ENCODE peak calls at places on chromosomes 6 and 20, in nine cellular contexts. U is AG04450, K is IMR-90, V is psoas muscle, M is fibroblast of lung, J is uterus, G is coronary artery, L is A549, E is ascending aorta. X is an unnamed sample.
A peak's percentile ranks its signal among the peaks of the same experiment; 100 is the strongest.

GRCh38 chr6:37608587-37608986 is 89.1 kb downstream of the MDGA1 start:
- DNase-seq in U (no peak), K (no peak), V (no peak), M (no peak), J (no peak), G (no peak), L (no peak), E (no peak), X (no peak)

GRCh38 chr6:19839788-19840187 is 2.6 kb downstream of the ID4 start:
- DNase-seq in U (no peak), K (no peak), V (no peak), M (no peak), J (no peak), G (no peak), L (no peak), E (no peak), X (no peak)

GRCh38 chr20:62808211-62808865 is 3.7 kb downstream of the OGFR start:
- DNase-seq in U (no peak), K (peak; percentile 48), V (peak; percentile 77), M (peak; percentile 61), J (peak; percentile 70), G (no peak), L (peak; percentile 65), E (peak; percentile 84), X (peak; percentile 64)

GRCh38 chr20:52859156-52859887 is 112.8 kb upstream of the TSHZ2 start:
- DNase-seq in U (no peak), K (no peak), V (peak; percentile 13), M (peak; percentile 76), J (peak; percentile 20), G (no peak), L (no peak), E (no peak), X (peak; percentile 75)

GRCh38 chr6:108163644-108164536 is 1.9 kb upstream of the NR2E1 start:
- DNase-seq in U (no peak), K (no peak), V (no peak), M (no peak), J (no peak), G (no peak), L (no peak), E (peak; percentile 34), X (no peak)

GRCh38 chr6:53624491-53624890 is 41.1 kb downstream of the KLHL31 start:
- DNase-seq in U (no peak), K (no peak), V (no peak), M (no peak), J (no peak), G (no peak), L (no peak), E (no peak), X (no peak)

GRCh38 chr6:5181494-5182287 is 79.1 kb downstream of the LYRM4 start:
- DNase-seq in U (no peak), K (no peak), V (no peak), M (no peak), J (no peak), G (no peak), L (peak; percentile 28), E (no peak), X (peak; percentile 49)

GRCh38 chr6:167987811-167988495 is 9.5 kb upstream of the KIF25 start:
- DNase-seq in U (no peak), K (no peak), V (no peak), M (no peak), J (no peak), G (peak; percentile 67), L (no peak), E (no peak), X (no peak)

GRCh38 chr6:42958125-42958524 is 2.4 kb upstream of the GNMT start:
- DNase-seq in U (no peak), K (no peak), V (no peak), M (peak; percentile 18), J (no peak), G (no peak), L (peak; percentile 16), E (no peak), X (no peak)

GRCh38 chr20:21106171-21106694 is at the start of gene LINC00237:
- DNase-seq in U (no peak), K (no peak), V (no peak), M (no peak), J (no peak), G (no peak), L (no peak), E (no peak), X (no peak)

GRCh38 chr6:128807577-128807976 is 75.4 kb upstream of the LAMA2 start:
- DNase-seq in U (peak; percentile 11), K (peak; percentile 60), V (no peak), M (peak; percentile 76), J (no peak), G (no peak), L (peak; percentile 21), E (no peak), X (peak; percentile 42)

GRCh38 chr20:52105045-52105572 is 86.5 kb downstream of the ZFP64 start:
- DNase-seq in U (no peak), K (peak; percentile 26), V (no peak), M (peak; percentile 46), J (no peak), G (no peak), L (peak; percentile 68), E (no peak), X (peak; percentile 63)

GRCh38 chr20:34703573-34704176 is 469 bp upstream of the TP53INP2 start:
- DNase-seq in U (no peak), K (peak; percentile 37), V (no peak), M (peak; percentile 18), J (peak; percentile 38), G (peak; percentile 77), L (no peak), E (peak; percentile 79), X (peak; percentile 28)

GRCh38 chr6:3269412-3269975 is 10.7 kb downstream of the PSMG4 start:
- DNase-seq in U (no peak), K (no peak), V (no peak), M (no peak), J (no peak), G (no peak), L (no peak), E (no peak), X (no peak)

GRCh38 chr6:41422156-41422555 is 86.7 kb downstream of the NCR2 start:
- DNase-seq in U (no peak), K (no peak), V (no peak), M (no peak), J (no peak), G (no peak), L (no peak), E (no peak), X (no peak)

GRCh38 chr6:141463237-141463977 is 669.3 kb upstream of the GJE1 start:
- DNase-seq in U (no peak), K (peak; percentile 57), V (no peak), M (peak; percentile 58), J (no peak), G (no peak), L (no peak), E (no peak), X (no peak)

GRCh38 chr20:19964289-19965263 is 52.6 kb upstream of the NAA20 start:
- DNase-seq in U (peak; percentile 94), K (peak; percentile 97), V (peak; percentile 72), M (peak; percentile 91), J (peak; percentile 90), G (no peak), L (peak; percentile 80), E (peak; percentile 77), X (peak; percentile 88)

GRCh38 chr6:150865043-150865405 is 478 bp upstream of the MTHFD1L start:
- DNase-seq in U (no peak), K (peak; percentile 39), V (no peak), M (peak; percentile 11), J (no peak), G (no peak), L (no peak), E (no peak), X (peak; percentile 33)

GRCh38 chr6:3119040-3119723 is 671 bp downstream of the BPHL start:
- DNase-seq in U (no peak), K (peak; percentile 31), V (no peak), M (peak; percentile 35), J (no peak), G (no peak), L (peak; percentile 16), E (no peak), X (peak; percentile 42)

GRCh38 chr20:29878777-29879442 is 1378.6 kb upstream of the DEFB115 start:
- DNase-seq in U (no peak), K (no peak), V (no peak), M (no peak), J (no peak), G (peak; percentile 81), L (no peak), E (no peak), X (no peak)

GRCh38 chr20:22248052-22248667 is 336.2 kb downstream of the FOXA2 start:
- DNase-seq in U (no peak), K (no peak), V (no peak), M (no peak), J (no peak), G (no peak), L (peak; percentile 26), E (no peak), X (peak; percentile 0)
- H3K4me3 ChIP-seq in U (no peak overlapping the region), K (no peak overlapping the region), V (no peak overlapping the region), M (no peak overlapping the region), J (no peak overlapping the region), G (no peak overlapping the region), L (no peak overlapping the region), E (no peak overlapping the region), X (no peak overlapping the region)

GRCh38 chr20:32404017-32404416 is 45.9 kb downstream of the ASXL1 start:
- DNase-seq in U (no peak), K (no peak), V (no peak), M (no peak), J (no peak), G (no peak), L (no peak), E (no peak), X (no peak)

GRCh38 chr20:32397567-32398084 is 39.5 kb downstream of the ASXL1 start:
- DNase-seq in U (no peak), K (no peak), V (no peak), M (no peak), J (no peak), G (no peak), L (no peak), E (no peak), X (peak; percentile 7)

GRCh38 chr20:32396656-32397160 is 38.6 kb downstream of the ASXL1 start:
- DNase-seq in U (no peak), K (peak; percentile 42), V (no peak), M (peak; percentile 53), J (no peak), G (no peak), L (no peak), E (no peak), X (no peak)

GRCh38 chr20:32400476-32400875 is 42.3 kb downstream of the ASXL1 start:
- DNase-seq in U (no peak), K (no peak), V (no peak), M (no peak), J (no peak), G (no peak), L (no peak), E (no peak), X (no peak)
- H3K27ac ChIP-seq in U (no peak overlapping the region), K (no peak overlapping the region), V (no peak overlapping the region), M (no peak overlapping the region), J (no peak overlapping the region), G (no peak overlapping the region), L (no peak overlapping the region), E (no peak overlapping the region), X (no peak overlapping the region)

GRCh38 chr6:94902974-94903628 is 674.2 kb upstream of the MANEA start:
- DNase-seq in U (no peak), K (no peak), V (no peak), M (no peak), J (no peak), G (no peak), L (peak; percentile 1), E (no peak), X (no peak)
- TF ChIP-seq CTCF in U (no peak), K (no peak), V (no peak), M (no peak), J (no peak), G (no peak), L (no peak), E (no peak), X (no peak)

GRCh38 chr20:64075556-64075955 is 3.8 kb downstream of the RGS19 start:
- DNase-seq in U (no peak), K (no peak), V (no peak), M (no peak), J (no peak), G (no peak), L (no peak), E (no peak), X (no peak)
- H3K4me3 ChIP-seq in U (no peak overlapping the region), K (no peak overlapping the region), V (no peak overlapping the region), M (no peak overlapping the region), J (no peak overlapping the region), G (no peak overlapping the region), L (no peak overlapping the region), E (no peak overlapping the region), X (no peak overlapping the region)